ENCODE peak calls at places on chromosomes 1 and 21, in seven cellular contexts. W is colonic mucosa; F is CD4-positive, alpha-beta T cell; I is HL-60; O is GM20000; H is heart right ventricle; E is esophagus squamous epithelium. K is an unnamed sample.

GRCh38 chr1:209884665-209885117 is 53.3 kb upstream of the SYT14 start:
- DNase-seq in I (peak; percentile 55), E (no peak), F (no peak), O (no peak), H (no peak), W (peak; percentile 39), K (no peak)

GRCh38 chr1:46244656-46245371 is 2.7 kb upstream of the RAD54L start:
- DNase-seq in W (no peak), E (no peak), H (no peak), O (peak; percentile 74), I (no peak), F (no peak), K (peak; percentile 72)

GRCh38 chr21:23021481-23021880 is 2023.3 kb downstream of the NCAM2 start:
- DNase-seq in I (no peak), O (no peak), H (no peak), W (no peak), F (no peak), E (no peak), K (no peak)

GRCh38 chr1:233172201-233172600 is 123.3 kb downstream of the PCNX2 start:
- DNase-seq in O (no peak), E (no peak), W (no peak), F (no peak), I (peak; percentile 3), H (peak; percentile 8), K (no peak)

GRCh38 chr1:90706437-90707362 is 10.4 kb downstream of the BARHL2 start:
- DNase-seq in I (no peak), H (no peak), F (no peak), E (no peak), O (peak; percentile 43), W (no peak), K (peak; percentile 46)

GRCh38 chr1:117664314-117664713 is 58.5 kb downstream of the TENT5C start:
- DNase-seq in I (no peak), W (no peak), O (peak; percentile 81), E (no peak), F (peak; percentile 54), H (no peak), K (peak; percentile 84)

GRCh38 chr21:25456672-25457071 is 150.6 kb downstream of the MRPL39 start:
- DNase-seq in W (no peak), I (no peak), F (no peak), O (peak; percentile 18), H (no peak), E (no peak), K (no peak)

GRCh38 chr1:153643825-153644224 is 10.0 kb downstream of the CHTOP start:
- DNase-seq in F (no peak), I (no peak), O (no peak), W (no peak), H (no peak), E (no peak), K (no peak)

GRCh38 chr21:36203603-36203889 is 46.9 kb downstream of the DOP1B start:
- DNase-seq in E (no peak), O (peak; percentile 56), W (no peak), I (no peak), F (no peak), H (no peak), K (peak; percentile 70)

GRCh38 chr1:55931272-55931940 is 648.0 kb downstream of the PLPP3 start:
- DNase-seq in H (peak; percentile 31), W (no peak), O (no peak), E (no peak), I (no peak), F (no peak), K (no peak)

GRCh38 chr1:159989581-159989980 is 35.5 kb upstream of the SLAMF9 start:
- DNase-seq in I (no peak), H (no peak), E (no peak), F (no peak), O (no peak), W (no peak), K (no peak)

GRCh38 chr21:38171723-38172344 is 85.0 kb upstream of the KCNJ15 start:
- DNase-seq in W (no peak), F (no peak), H (no peak), O (no peak), I (no peak), E (no peak), K (no peak)

GRCh38 chr1:47175227-47175934 is 14.5 kb downstream of the PDZK1IP1 start:
- DNase-seq in H (peak; percentile 50), O (peak; percentile 72), W (peak; percentile 67), I (peak; percentile 32), E (no peak), F (no peak), K (peak; percentile 67)

GRCh38 chr1:76870037-76870436 is 2.8 kb downstream of the ST6GALNAC5 start:
- DNase-seq in F (no peak), I (no peak), W (no peak), O (no peak), H (no peak), E (no peak), K (no peak)

GRCh38 chr1:76867342-76868130 is at the start of gene ST6GALNAC5:
- DNase-seq in E (no peak), W (peak; percentile 17), I (no peak), O (peak; percentile 14), F (no peak), H (no peak), K (peak; percentile 37)

GRCh38 chr1:76866566-76866965 is 714 bp upstream of the ST6GALNAC5 start:
- DNase-seq in F (no peak), O (no peak), W (no peak), I (no peak), H (no peak), E (no peak), K (no peak)

GRCh38 chr1:76868916-76869315 is 1.6 kb downstream of the ST6GALNAC5 start:
- DNase-seq in H (no peak), O (peak; percentile 24), F (no peak), W (no peak), I (no peak), E (no peak), K (no peak)

DNA sequence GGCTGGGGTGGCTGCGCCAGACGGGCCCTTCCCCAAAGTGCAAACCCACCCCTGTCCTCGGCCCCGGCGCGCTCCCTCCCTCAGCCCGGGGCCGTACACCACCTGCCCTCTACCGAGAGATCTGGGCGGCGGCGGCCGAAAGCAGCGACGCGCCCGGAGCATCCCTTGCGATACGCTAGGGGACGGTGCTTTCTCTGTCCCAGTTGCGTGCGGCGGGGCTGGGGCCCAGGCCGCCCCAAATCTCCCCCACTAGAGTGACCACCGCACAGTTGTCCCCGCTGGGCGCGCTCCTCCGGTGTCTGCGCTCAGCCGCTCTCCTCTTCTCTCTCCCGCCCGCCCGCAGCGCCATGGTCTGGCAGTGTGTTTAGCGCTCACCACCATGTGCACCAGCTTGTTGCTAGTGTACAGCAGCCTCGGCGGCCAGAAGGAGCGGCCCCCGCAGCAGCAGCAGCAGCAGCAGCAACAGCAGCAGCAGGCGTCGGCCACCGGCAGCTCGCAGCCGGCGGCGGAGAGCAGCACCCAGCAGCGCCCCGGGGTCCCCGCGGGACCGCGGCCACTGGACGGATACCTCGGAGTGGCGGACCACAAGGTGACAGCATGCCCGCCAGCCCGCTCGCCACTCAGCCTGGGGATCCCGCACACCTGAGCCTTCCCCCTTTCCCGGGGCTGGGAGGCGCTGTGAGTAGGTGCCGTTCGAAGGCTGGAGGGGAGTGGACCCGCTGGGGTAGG is 1.0 kb downstream of the ST6GALNAC5 start:
- DNase-seq in F (no peak), E (no peak), H (no peak), I (no peak), W (no peak), O (peak; percentile 70), K (peak; percentile 71)
- TF ChIP-seq CTCF in F (no peak), E (peak; percentile 9), H (peak; percentile 20), I (no peak), W (no peak), O (peak; percentile 38), K (peak; percentile 30)

GRCh38 chr1:48418742-48419141 is 53.3 kb downstream of the SPATA6 start:
- DNase-seq in F (no peak), O (no peak), W (no peak), I (no peak), H (no peak), E (no peak), K (no peak)

GRCh38 chr1:48422009-48422408 is 50.0 kb downstream of the SPATA6 start:
- DNase-seq in O (no peak), F (no peak), W (no peak), H (no peak), E (no peak), I (no peak), K (no peak)
- TF ChIP-seq CTCF in O (no peak), F (no peak), W (no peak), H (no peak), E (no peak), I (no peak), K (no peak)

GRCh38 chr1:16005597-16005996 is 1.6 kb downstream of the SRARP start:
- DNase-seq in E (no peak), I (no peak), H (no peak), O (no peak), W (no peak), F (no peak), K (no peak)
- TF ChIP-seq CTCF in E (no peak), I (no peak), H (no peak), O (no peak), W (no peak), F (no peak), K (no peak)

GRCh38 chr1:31479801-31480200 is 66.8 kb downstream of the SERINC2 start:
- DNase-seq in F (no peak), I (no peak), H (no peak), W (no peak), E (no peak), O (no peak), K (no peak)
- TF ChIP-seq CTCF in F (no peak), I (no peak), H (no peak), W (no peak), E (no peak), O (no peak), K (no peak)

DNA sequence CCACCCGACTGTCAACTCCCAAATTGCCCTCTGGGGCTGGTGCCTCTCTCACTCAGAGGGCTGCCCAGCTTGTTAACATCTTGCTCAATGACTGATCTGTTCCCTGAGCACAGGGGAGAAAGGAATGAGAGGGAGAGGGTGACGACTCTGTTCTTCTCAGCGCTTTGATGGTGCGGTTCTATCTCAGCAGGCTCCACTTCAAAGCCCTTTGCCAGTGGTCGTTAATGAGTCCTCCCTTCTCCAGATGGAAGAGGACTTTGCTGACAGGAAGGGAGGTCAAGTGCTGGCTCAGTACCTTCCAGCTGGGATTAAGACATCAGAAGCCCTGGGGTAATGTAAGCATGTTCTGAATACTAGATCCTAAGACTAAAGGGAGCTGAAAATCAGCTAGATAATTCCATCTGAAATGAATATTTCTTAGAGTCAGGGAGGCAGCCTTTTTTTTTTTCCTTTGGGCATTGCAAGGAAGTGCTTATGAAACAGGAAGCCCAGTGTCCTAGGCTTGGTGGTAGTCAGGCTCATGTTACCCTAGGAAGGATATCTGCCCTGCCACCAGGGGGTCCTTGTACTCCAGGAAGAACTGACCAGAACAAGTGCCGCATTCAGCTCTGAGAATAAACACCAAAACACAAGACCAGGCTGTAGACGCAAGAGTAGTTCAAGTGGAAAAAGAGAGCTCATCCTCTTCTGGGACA is 4.7 kb downstream of the FMOD start:
- DNase-seq in I (no peak), H (no peak), O (no peak), E (no peak), F (no peak), W (no peak), K (no peak)
- TF ChIP-seq CTCF in I (no peak), H (no peak), O (no peak), E (no peak), F (no peak), W (no peak), K (no peak)